ENCODE peak calls at places on chromosome X, in six cellular contexts. One of them, this sample, is unnamed.

GRCh38 chrX:133523094-133523493 is 107.8 kb upstream of the GPC4 start:
- DNase-seq in IMR-90: no peak
- DNase-seq in mesenchymal stem cell: no peak
- DNase-seq in A549: no peak
- DNase-seq in PC-3: peak; percentile 41
- DNase-seq in keratinocyte: no peak
- DNase-seq in this sample: peak; percentile 21

GRCh38 chrX:27728291-27728690 is 79.5 kb upstream of the MAGEB10 start:
- DNase-seq in keratinocyte: no peak
- DNase-seq in A549: no peak
- DNase-seq in PC-3: peak; percentile 80
- DNase-seq in IMR-90: peak; percentile 42
- DNase-seq in mesenchymal stem cell: peak; percentile 0
- DNase-seq in this sample: no peak

GRCh38 chrX:30781711-30782444 is 107.2 kb downstream of the TAB3 start:
- DNase-seq in PC-3: peak; percentile 8
- DNase-seq in IMR-90: no peak
- DNase-seq in keratinocyte: no peak
- DNase-seq in A549: no peak
- DNase-seq in mesenchymal stem cell: no peak
- DNase-seq in this sample: no peak

GRCh38 chrX:5959286-5959685 is 269.4 kb downstream of the NLGN4X start:
- DNase-seq in PC-3: no peak
- DNase-seq in A549: no peak
- DNase-seq in IMR-90: no peak
- DNase-seq in keratinocyte: no peak
- DNase-seq in mesenchymal stem cell: no peak
- DNase-seq in this sample: no peak

GRCh38 chrX:102746134-102746584 is 25.6 kb downstream of the GPRASP3 start:
- DNase-seq in keratinocyte: no peak
- DNase-seq in IMR-90: no peak
- DNase-seq in mesenchymal stem cell: peak; percentile 22
- DNase-seq in PC-3: no peak
- DNase-seq in A549: no peak
- DNase-seq in this sample: peak; percentile 67

GRCh38 chrX:47746446-47746845 is 87.5 kb upstream of the UXT start:
- DNase-seq in keratinocyte: no peak
- DNase-seq in A549: no peak
- DNase-seq in mesenchymal stem cell: no peak
- DNase-seq in IMR-90: no peak
- DNase-seq in PC-3: no peak
- DNase-seq in this sample: no peak

GRCh38 chrX:15973299-15973698 is 118.7 kb upstream of the AP1S2 start:
- DNase-seq in PC-3: peak; percentile 66
- DNase-seq in IMR-90: peak; percentile 19
- DNase-seq in A549: peak; percentile 3
- DNase-seq in mesenchymal stem cell: peak; percentile 27
- DNase-seq in keratinocyte: no peak
- DNase-seq in this sample: peak; percentile 34

GRCh38 chrX:135596495-135596894 is 76.0 kb downstream of the INTS6L start:
- DNase-seq in A549: peak; percentile 6
- DNase-seq in mesenchymal stem cell: peak; percentile 2
- DNase-seq in IMR-90: peak; percentile 16
- DNase-seq in keratinocyte: no peak
- DNase-seq in PC-3: peak; percentile 58
- DNase-seq in this sample: peak; percentile 59

GRCh38 chrX:105610401-105610800 is 211.9 kb upstream of the NRK start:
- DNase-seq in A549: no peak
- DNase-seq in IMR-90: no peak
- DNase-seq in PC-3: peak; percentile 85
- DNase-seq in mesenchymal stem cell: peak; percentile 42
- DNase-seq in keratinocyte: no peak
- DNase-seq in this sample: no peak

GRCh38 chrX:97498093-97498492 is 614.4 kb downstream of the RPA4 start:
- DNase-seq in PC-3: no peak
- DNase-seq in IMR-90: no peak
- DNase-seq in mesenchymal stem cell: no peak
- DNase-seq in A549: no peak
- DNase-seq in keratinocyte: no peak
- DNase-seq in this sample: no peak

GRCh38 chrX:143632625-143633387 is 3.1 kb downstream of the SLITRK4 start:
- DNase-seq in A549: no peak
- DNase-seq in PC-3: peak; percentile 22
- DNase-seq in keratinocyte: no peak
- DNase-seq in IMR-90: no peak
- DNase-seq in mesenchymal stem cell: peak; percentile 57
- DNase-seq in this sample: no peak

DNA sequence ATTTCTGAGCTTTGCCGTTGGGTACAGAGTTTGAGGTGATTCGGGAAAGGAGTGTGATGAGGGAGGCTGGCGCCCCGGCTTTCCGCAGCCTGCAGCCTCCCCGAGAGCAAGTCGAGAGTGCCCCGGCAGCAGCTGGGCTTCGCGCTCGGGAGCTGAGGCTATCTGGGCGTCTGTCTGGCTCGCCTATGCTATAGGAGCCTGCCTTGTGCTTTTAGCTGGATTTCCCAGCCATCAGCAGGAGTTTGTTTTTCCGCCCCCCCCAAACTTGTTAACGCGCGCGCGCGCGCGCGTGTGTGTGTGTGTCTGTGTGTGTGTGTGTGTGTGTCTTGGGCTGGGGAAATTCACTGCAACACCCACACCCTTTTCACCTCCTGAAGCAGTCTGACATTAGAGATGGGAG is 765 bp upstream of the DGKK start:
- DNase-seq in PC-3: no peak
- DNase-seq in mesenchymal stem cell: no peak
- DNase-seq in keratinocyte: no peak
- DNase-seq in A549: no peak
- DNase-seq in IMR-90: no peak
- DNase-seq in this sample: no peak
- H3K4me2 ChIP-seq in PC-3: no peak overlapping the region
- H3K4me2 ChIP-seq in mesenchymal stem cell: no peak overlapping the region
- H3K4me2 ChIP-seq in keratinocyte: no peak overlapping the region
- H3K4me2 ChIP-seq in A549: peak overlapping the region; percentile 17
- H3K4me2 ChIP-seq in IMR-90: no peak overlapping the region
- H3K4me2 ChIP-seq in this sample: no peak overlapping the region

DNA sequence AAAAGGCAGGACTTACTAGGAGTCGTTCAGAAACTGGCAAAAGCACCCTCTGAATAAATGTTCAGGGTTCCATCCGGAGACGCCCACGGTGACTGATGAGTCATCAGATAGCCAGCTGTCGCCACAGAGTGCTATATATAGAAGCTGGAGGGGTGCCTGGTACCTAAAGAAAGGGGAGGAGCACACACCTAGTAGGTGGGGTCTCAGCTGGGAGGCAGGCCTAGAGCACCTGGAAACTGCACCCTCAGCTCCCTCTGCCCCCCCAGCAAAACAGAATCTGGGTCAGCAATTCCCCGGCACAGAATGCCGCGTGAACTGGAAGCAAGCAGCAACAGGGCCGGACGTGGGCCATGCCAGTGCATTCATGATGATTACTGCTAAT is 242.0 kb downstream of the BCOR start:
- DNase-seq in keratinocyte: no peak
- DNase-seq in PC-3: peak; percentile 77
- DNase-seq in A549: peak; percentile 28
- DNase-seq in mesenchymal stem cell: peak; percentile 53
- DNase-seq in IMR-90: peak; percentile 43
- DNase-seq in this sample: peak; percentile 62
- H3K4me2 ChIP-seq in keratinocyte: peak overlapping the region; percentile 27
- H3K4me2 ChIP-seq in PC-3: peak overlapping the region; percentile 53
- H3K4me2 ChIP-seq in A549: peak overlapping the region; percentile 34
- H3K4me2 ChIP-seq in mesenchymal stem cell: no peak overlapping the region
- H3K4me2 ChIP-seq in IMR-90: no peak overlapping the region
- H3K4me2 ChIP-seq in this sample: peak overlapping the region; percentile 7

DNA sequence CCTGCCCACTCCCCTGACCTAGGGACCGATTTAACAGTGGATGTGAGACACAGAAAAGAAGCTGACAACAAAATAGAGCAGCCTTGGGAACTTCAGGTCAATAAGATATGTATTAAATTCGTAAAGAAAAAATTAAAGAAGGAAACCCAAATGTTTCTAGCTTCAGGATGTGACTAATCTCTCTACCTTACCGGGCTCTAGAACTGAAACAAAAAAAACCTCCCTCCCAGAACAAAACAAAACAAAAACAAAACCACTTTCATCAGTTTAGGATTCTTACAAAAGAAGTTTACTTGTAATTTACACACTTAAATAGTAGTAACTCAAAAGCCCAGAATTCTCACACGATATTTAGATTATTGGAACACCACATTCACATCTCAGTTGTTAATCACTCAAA is 185.8 kb upstream of the RPS6KA3 start:
- DNase-seq in IMR-90: no peak
- DNase-seq in mesenchymal stem cell: no peak
- DNase-seq in keratinocyte: no peak
- DNase-seq in A549: no peak
- DNase-seq in PC-3: no peak
- DNase-seq in this sample: no peak
- H3K4me2 ChIP-seq in IMR-90: no peak overlapping the region
- H3K4me2 ChIP-seq in mesenchymal stem cell: no peak overlapping the region
- H3K4me2 ChIP-seq in keratinocyte: no peak overlapping the region
- H3K4me2 ChIP-seq in A549: no peak overlapping the region
- H3K4me2 ChIP-seq in PC-3: no peak overlapping the region
- H3K4me2 ChIP-seq in this sample: no peak overlapping the region

GRCh38 chrX:147570483-147570882 is 341.2 kb upstream of the FMR1 start:
- DNase-seq in IMR-90: no peak
- DNase-seq in mesenchymal stem cell: no peak
- DNase-seq in keratinocyte: no peak
- DNase-seq in A549: no peak
- DNase-seq in PC-3: no peak
- DNase-seq in this sample: peak; percentile 7

DNA sequence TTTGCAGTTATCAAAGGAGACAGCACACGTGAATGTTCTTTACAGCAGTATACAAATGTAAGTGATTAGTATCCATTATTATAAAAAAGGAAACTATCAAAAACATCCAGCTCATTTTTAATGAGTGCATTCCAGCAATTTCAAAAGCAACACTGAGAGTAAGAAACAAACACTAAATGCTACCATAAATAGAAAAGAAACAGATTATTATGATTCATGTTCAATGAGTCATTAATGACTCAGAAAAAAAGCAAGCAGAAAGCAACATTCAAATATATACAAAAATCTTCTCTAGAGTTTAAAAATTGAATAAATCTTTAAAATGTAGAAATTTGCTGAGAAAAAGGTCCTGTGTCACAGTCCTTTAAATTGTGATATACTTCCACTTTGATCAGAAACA is 346.5 kb upstream of the FMR1 start:
- DNase-seq in keratinocyte: no peak
- DNase-seq in A549: no peak
- DNase-seq in IMR-90: no peak
- DNase-seq in PC-3: peak; percentile 29
- DNase-seq in mesenchymal stem cell: no peak
- DNase-seq in this sample: peak; percentile 20
- H3K4me2 ChIP-seq in keratinocyte: no peak overlapping the region
- H3K4me2 ChIP-seq in A549: no peak overlapping the region
- H3K4me2 ChIP-seq in IMR-90: no peak overlapping the region
- H3K4me2 ChIP-seq in PC-3: peak overlapping the region; percentile 37
- H3K4me2 ChIP-seq in mesenchymal stem cell: no peak overlapping the region
- H3K4me2 ChIP-seq in this sample: no peak overlapping the region

GRCh38 chrX:51834076-51834475 is 59.3 kb upstream of the MAGED1 start:
- DNase-seq in keratinocyte: no peak
- DNase-seq in PC-3: peak; percentile 4
- DNase-seq in A549: no peak
- DNase-seq in IMR-90: no peak
- DNase-seq in mesenchymal stem cell: no peak
- DNase-seq in this sample: no peak
- H3K4me2 ChIP-seq in keratinocyte: no peak overlapping the region
- H3K4me2 ChIP-seq in PC-3: no peak overlapping the region
- H3K4me2 ChIP-seq in A549: no peak overlapping the region
- H3K4me2 ChIP-seq in IMR-90: no peak overlapping the region
- H3K4me2 ChIP-seq in mesenchymal stem cell: no peak overlapping the region
- H3K4me2 ChIP-seq in this sample: no peak overlapping the region

GRCh38 chrX:86023806-86024205 is 23.6 kb downstream of the CHM start:
- DNase-seq in PC-3: no peak
- DNase-seq in keratinocyte: no peak
- DNase-seq in IMR-90: no peak
- DNase-seq in mesenchymal stem cell: no peak
- DNase-seq in A549: no peak
- DNase-seq in this sample: no peak
- H3K4me2 ChIP-seq in PC-3: no peak overlapping the region
- H3K4me2 ChIP-seq in keratinocyte: no peak overlapping the region
- H3K4me2 ChIP-seq in IMR-90: no peak overlapping the region
- H3K4me2 ChIP-seq in mesenchymal stem cell: no peak overlapping the region
- H3K4me2 ChIP-seq in A549: no peak overlapping the region
- H3K4me2 ChIP-seq in this sample: no peak overlapping the region

DNA sequence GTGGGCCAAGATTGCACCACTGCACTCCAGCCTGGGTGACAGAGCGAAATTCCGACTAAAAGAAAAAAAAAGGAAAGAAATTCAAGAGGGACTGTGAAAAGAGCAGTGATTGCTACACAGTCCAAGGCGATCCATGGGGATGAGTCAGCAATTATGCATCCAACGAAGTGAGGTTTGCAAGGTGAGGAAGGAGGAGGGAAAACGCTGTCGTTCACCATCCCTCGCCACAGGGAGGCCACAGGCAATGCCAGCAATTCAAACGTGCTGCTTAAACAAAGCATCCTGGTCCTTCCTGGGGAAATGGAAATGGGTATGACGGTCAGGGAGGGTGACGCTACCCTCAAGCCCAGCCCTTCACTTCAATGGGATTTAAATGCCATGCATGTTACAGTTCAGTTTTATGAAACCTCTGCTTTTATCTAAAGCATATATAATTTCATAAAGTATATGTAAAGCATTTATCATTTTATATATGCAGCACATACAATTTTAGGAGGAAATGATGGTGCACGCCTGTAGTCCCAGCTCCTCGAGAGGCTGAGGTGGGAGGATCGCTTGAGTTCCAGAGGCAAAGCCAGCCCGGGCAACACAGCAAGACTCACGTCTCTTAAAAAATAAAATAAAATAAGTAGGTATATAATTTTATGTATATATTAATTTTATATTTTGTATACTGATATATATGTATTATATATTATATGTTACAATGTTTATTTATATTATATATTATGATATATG is 108.7 kb downstream of the DHRSX start:
- DNase-seq in A549: peak; percentile 95
- DNase-seq in PC-3: peak; percentile 93
- DNase-seq in keratinocyte: peak; percentile 74
- DNase-seq in mesenchymal stem cell: peak; percentile 86
- DNase-seq in IMR-90: peak; percentile 82
- DNase-seq in this sample: peak; percentile 64
- H3K4me2 ChIP-seq in A549: peak overlapping the region; percentile 82
- H3K4me2 ChIP-seq in PC-3: peak overlapping the region; percentile 54
- H3K4me2 ChIP-seq in keratinocyte: peak overlapping the region; percentile 56
- H3K4me2 ChIP-seq in mesenchymal stem cell: peak overlapping the region; percentile 41
- H3K4me2 ChIP-seq in IMR-90: no peak overlapping the region
- H3K4me2 ChIP-seq in this sample: no peak overlapping the region

This sample was measured in GM23248.